ENCODE peak calls at places on chromosomes 4 and X, in eight cellular contexts. One of them, this sample, is unnamed.

GRCh38 chr4:156992943-156993342 is 21.3 kb upstream of the PDGFC start:
- DNase-seq in neural progenitor cell: no peak
- DNase-seq in cardiac muscle cell: no peak
- DNase-seq in H9: no peak
- DNase-seq in adipocyte: peak; percentile 8
- DNase-seq in Peyer's patch: no peak
- DNase-seq in upper lobe of right lung: no peak
- DNase-seq in OCI-LY7: no peak
- DNase-seq in this sample: no peak

GRCh38 chrX:130775849-130776248 is 127.2 kb downstream of the ENOX2 start:
- DNase-seq in H9: no peak
- DNase-seq in cardiac muscle cell: no peak
- DNase-seq in upper lobe of right lung: no peak
- DNase-seq in adipocyte: no peak
- DNase-seq in Peyer's patch: no peak
- DNase-seq in OCI-LY7: no peak
- DNase-seq in neural progenitor cell: no peak
- DNase-seq in this sample: no peak

GRCh38 chrX:128396601-128397000 is 344.4 kb upstream of the ACTRT1 start:
- DNase-seq in neural progenitor cell: no peak
- DNase-seq in Peyer's patch: no peak
- DNase-seq in adipocyte: no peak
- DNase-seq in H9: no peak
- DNase-seq in cardiac muscle cell: no peak
- DNase-seq in OCI-LY7: no peak
- DNase-seq in upper lobe of right lung: no peak
- DNase-seq in this sample: no peak

GRCh38 chr4:158861766-158862165 is 92.9 kb downstream of the FNIP2 start:
- DNase-seq in neural progenitor cell: peak; percentile 11
- DNase-seq in H9: no peak
- DNase-seq in Peyer's patch: no peak
- DNase-seq in cardiac muscle cell: no peak
- DNase-seq in OCI-LY7: no peak
- DNase-seq in adipocyte: no peak
- DNase-seq in upper lobe of right lung: no peak
- DNase-seq in this sample: no peak

GRCh38 chr4:101230806-101231426 is 116.4 kb downstream of the PPP3CA start:
- DNase-seq in cardiac muscle cell: no peak
- DNase-seq in Peyer's patch: no peak
- DNase-seq in neural progenitor cell: peak; percentile 7
- DNase-seq in adipocyte: peak; percentile 38
- DNase-seq in OCI-LY7: no peak
- DNase-seq in upper lobe of right lung: no peak
- DNase-seq in H9: no peak
- DNase-seq in this sample: no peak

GRCh38 chr4:8643441-8643840 is 50.9 kb downstream of the CPZ start:
- DNase-seq in OCI-LY7: no peak
- DNase-seq in upper lobe of right lung: peak; percentile 36
- DNase-seq in adipocyte: no peak
- DNase-seq in cardiac muscle cell: no peak
- DNase-seq in Peyer's patch: peak; percentile 18
- DNase-seq in H9: no peak
- DNase-seq in neural progenitor cell: no peak
- DNase-seq in this sample: no peak

GRCh38 chrX:18468599-18468998 is 43.2 kb downstream of the CDKL5 start:
- DNase-seq in cardiac muscle cell: no peak
- DNase-seq in upper lobe of right lung: no peak
- DNase-seq in neural progenitor cell: no peak
- DNase-seq in H9: no peak
- DNase-seq in OCI-LY7: no peak
- DNase-seq in Peyer's patch: no peak
- DNase-seq in adipocyte: no peak
- DNase-seq in this sample: no peak

GRCh38 chr4:98605216-98605615 is 53.2 kb downstream of the TSPAN5 start:
- DNase-seq in OCI-LY7: no peak
- DNase-seq in adipocyte: no peak
- DNase-seq in neural progenitor cell: no peak
- DNase-seq in upper lobe of right lung: no peak
- DNase-seq in H9: no peak
- DNase-seq in cardiac muscle cell: peak; percentile 27
- DNase-seq in Peyer's patch: no peak
- DNase-seq in this sample: no peak

GRCh38 chr4:13248621-13249298 is 235.4 kb downstream of the RAB28 start:
- DNase-seq in adipocyte: no peak
- DNase-seq in upper lobe of right lung: no peak
- DNase-seq in neural progenitor cell: peak; percentile 32
- DNase-seq in cardiac muscle cell: peak; percentile 4
- DNase-seq in H9: no peak
- DNase-seq in OCI-LY7: no peak
- DNase-seq in Peyer's patch: no peak
- DNase-seq in this sample: peak; percentile 11

GRCh38 chr4:105990933-105991332 is 95.7 kb downstream of the NPNT start:
- DNase-seq in cardiac muscle cell: peak; percentile 41
- DNase-seq in H9: no peak
- DNase-seq in adipocyte: peak; percentile 29
- DNase-seq in upper lobe of right lung: peak; percentile 78
- DNase-seq in Peyer's patch: peak; percentile 47
- DNase-seq in neural progenitor cell: no peak
- DNase-seq in OCI-LY7: no peak
- DNase-seq in this sample: no peak

GRCh38 chr4:102760645-102761477 is at the start of gene MANBA:
- DNase-seq in OCI-LY7: peak; percentile 91
- DNase-seq in upper lobe of right lung: peak; percentile 96
- DNase-seq in neural progenitor cell: peak; percentile 96
- DNase-seq in cardiac muscle cell: peak; percentile 80
- DNase-seq in Peyer's patch: peak; percentile 95
- DNase-seq in adipocyte: peak; percentile 93
- DNase-seq in H9: peak; percentile 90
- DNase-seq in this sample: peak; percentile 93

GRCh38 chrX:18294893-18295292 is 59.6 kb downstream of the SCML2 start:
- DNase-seq in H9: peak; percentile 30
- DNase-seq in upper lobe of right lung: no peak
- DNase-seq in Peyer's patch: no peak
- DNase-seq in cardiac muscle cell: no peak
- DNase-seq in adipocyte: no peak
- DNase-seq in neural progenitor cell: no peak
- DNase-seq in OCI-LY7: no peak
- DNase-seq in this sample: no peak

GRCh38 chrX:152674135-152674534 is 24.5 kb upstream of the MAGEA3 start:
- DNase-seq in upper lobe of right lung: no peak
- DNase-seq in neural progenitor cell: no peak
- DNase-seq in H9: no peak
- DNase-seq in OCI-LY7: no peak
- DNase-seq in adipocyte: no peak
- DNase-seq in cardiac muscle cell: no peak
- DNase-seq in Peyer's patch: no peak
- DNase-seq in this sample: no peak

GRCh38 chr4:136097676-136098075 is 1434.6 kb downstream of the PCDH18 start:
- DNase-seq in cardiac muscle cell: no peak
- DNase-seq in OCI-LY7: no peak
- DNase-seq in H9: no peak
- DNase-seq in upper lobe of right lung: no peak
- DNase-seq in neural progenitor cell: no peak
- DNase-seq in adipocyte: no peak
- DNase-seq in Peyer's patch: no peak
- DNase-seq in this sample: no peak

GRCh38 chrX:96682516-96682915 is 2.1 kb upstream of the DIAPH2 start:
- DNase-seq in H9: no peak
- DNase-seq in OCI-LY7: no peak
- DNase-seq in neural progenitor cell: no peak
- DNase-seq in adipocyte: no peak
- DNase-seq in Peyer's patch: no peak
- DNase-seq in cardiac muscle cell: no peak
- DNase-seq in upper lobe of right lung: no peak
- DNase-seq in this sample: no peak

GRCh38 chrX:50180073-50180940 is 20.5 kb downstream of the AKAP4 start:
- DNase-seq in cardiac muscle cell: no peak
- DNase-seq in adipocyte: no peak
- DNase-seq in neural progenitor cell: no peak
- DNase-seq in Peyer's patch: no peak
- DNase-seq in H9: no peak
- DNase-seq in upper lobe of right lung: no peak
- DNase-seq in OCI-LY7: peak; percentile 63
- DNase-seq in this sample: peak; percentile 50

GRCh38 chrX:53287493-53288138 is 6.2 kb upstream of the IQSEC2 start:
- DNase-seq in H9: no peak
- DNase-seq in Peyer's patch: peak; percentile 79
- DNase-seq in neural progenitor cell: no peak
- DNase-seq in adipocyte: peak; percentile 76
- DNase-seq in OCI-LY7: peak; percentile 18
- DNase-seq in cardiac muscle cell: peak; percentile 57
- DNase-seq in upper lobe of right lung: no peak
- DNase-seq in this sample: no peak

GRCh38 chr4:138182838-138183426 is 59.2 kb downstream of the SLC7A11 start:
- DNase-seq in neural progenitor cell: peak; percentile 52
- DNase-seq in cardiac muscle cell: peak; percentile 83
- DNase-seq in upper lobe of right lung: no peak
- DNase-seq in OCI-LY7: peak; percentile 60
- DNase-seq in Peyer's patch: no peak
- DNase-seq in H9: no peak
- DNase-seq in adipocyte: peak; percentile 82
- DNase-seq in this sample: peak; percentile 63

GRCh38 chr4:78645853-78646757 is 94.5 kb downstream of the ANXA3 start:
- DNase-seq in adipocyte: peak; percentile 93
- DNase-seq in H9: no peak
- DNase-seq in upper lobe of right lung: no peak
- DNase-seq in cardiac muscle cell: peak; percentile 97
- DNase-seq in OCI-LY7: no peak
- DNase-seq in neural progenitor cell: no peak
- DNase-seq in Peyer's patch: peak; percentile 77
- DNase-seq in this sample: no peak

GRCh38 chr4:5157721-5158390 is 106.6 kb downstream of the STK32B start:
- DNase-seq in adipocyte: peak; percentile 15
- DNase-seq in H9: peak; percentile 15
- DNase-seq in Peyer's patch: no peak
- DNase-seq in upper lobe of right lung: no peak
- DNase-seq in neural progenitor cell: no peak
- DNase-seq in OCI-LY7: no peak
- DNase-seq in cardiac muscle cell: no peak
- DNase-seq in this sample: no peak

DNA sequence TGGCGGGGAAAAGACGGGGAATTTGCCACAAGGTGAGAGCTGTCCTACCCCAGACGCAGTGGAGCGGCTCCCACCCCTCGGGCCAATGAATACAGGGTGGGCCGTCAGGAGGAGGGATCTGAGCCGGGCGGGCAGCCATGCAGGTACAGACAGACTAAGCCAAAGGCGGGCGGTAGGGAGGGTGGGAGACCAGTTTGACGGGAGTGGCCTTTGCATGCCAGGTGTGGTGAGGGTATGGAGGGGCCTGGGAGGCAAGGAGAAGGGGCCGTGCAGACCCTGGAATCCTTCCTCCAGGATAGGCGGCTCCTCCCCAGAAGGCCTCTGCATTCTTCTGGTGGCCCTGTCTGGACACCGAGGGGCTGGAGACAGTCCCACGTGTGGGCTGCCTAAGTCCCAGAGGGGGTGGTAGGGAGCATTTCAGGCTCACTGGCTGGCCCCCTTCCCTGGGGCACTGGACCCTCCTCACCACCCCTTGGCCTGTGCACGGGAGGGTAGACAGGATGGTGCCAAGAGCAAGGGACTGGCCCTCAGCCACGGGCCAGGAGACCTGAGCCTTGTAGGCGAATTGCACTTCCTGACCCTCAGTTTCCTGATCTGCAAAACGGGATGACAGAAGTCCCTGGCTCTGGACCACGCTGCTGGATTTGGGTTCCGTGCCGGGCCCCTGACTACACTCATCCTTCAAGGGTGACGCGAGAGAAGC is 2.8 kb downstream of the SH3BP2 start:
- DNase-seq in neural progenitor cell: peak; percentile 1
- DNase-seq in cardiac muscle cell: no peak
- DNase-seq in upper lobe of right lung: peak; percentile 65
- DNase-seq in Peyer's patch: peak; percentile 42
- DNase-seq in OCI-LY7: no peak
- DNase-seq in adipocyte: no peak
- DNase-seq in H9: no peak
- DNase-seq in this sample: no peak
- H3K4me1 ChIP-seq in neural progenitor cell: peaks cover 5% of the 10 kb centered on the region
- H3K4me1 ChIP-seq in cardiac muscle cell: peaks cover 22% of the 10 kb centered on the region
- H3K4me1 ChIP-seq in upper lobe of right lung: peaks cover 83% of the 10 kb centered on the region
- H3K4me1 ChIP-seq in Peyer's patch: peaks cover 14% of the 10 kb centered on the region
- H3K4me1 ChIP-seq in OCI-LY7: peaks cover 30% of the 10 kb centered on the region
- H3K4me1 ChIP-seq in adipocyte: peaks cover 41% of the 10 kb centered on the region
- H3K4me1 ChIP-seq in H9: no peaks in the 10 kb centered on the region
- H3K4me1 ChIP-seq in this sample: peaks cover 8% of the 10 kb centered on the region

GRCh38 chr4:71685975-71686374 is 97.9 kb downstream of the GC start:
- DNase-seq in H9: no peak
- DNase-seq in neural progenitor cell: no peak
- DNase-seq in cardiac muscle cell: no peak
- DNase-seq in upper lobe of right lung: no peak
- DNase-seq in OCI-LY7: no peak
- DNase-seq in adipocyte: no peak
- DNase-seq in Peyer's patch: no peak
- DNase-seq in this sample: no peak
- H3K4me1 ChIP-seq in H9: peaks cover 6% of the 10 kb centered on the region
- H3K4me1 ChIP-seq in neural progenitor cell: no peaks in the 10 kb centered on the region
- H3K4me1 ChIP-seq in cardiac muscle cell: no peaks in the 10 kb centered on the region
- H3K4me1 ChIP-seq in upper lobe of right lung: no peaks in the 10 kb centered on the region
- H3K4me1 ChIP-seq in OCI-LY7: no peaks in the 10 kb centered on the region
- H3K4me1 ChIP-seq in adipocyte: no peaks in the 10 kb centered on the region
- H3K4me1 ChIP-seq in Peyer's patch: no peaks in the 10 kb centered on the region
- H3K4me1 ChIP-seq in this sample: no peaks in the 10 kb centered on the region

DNA sequence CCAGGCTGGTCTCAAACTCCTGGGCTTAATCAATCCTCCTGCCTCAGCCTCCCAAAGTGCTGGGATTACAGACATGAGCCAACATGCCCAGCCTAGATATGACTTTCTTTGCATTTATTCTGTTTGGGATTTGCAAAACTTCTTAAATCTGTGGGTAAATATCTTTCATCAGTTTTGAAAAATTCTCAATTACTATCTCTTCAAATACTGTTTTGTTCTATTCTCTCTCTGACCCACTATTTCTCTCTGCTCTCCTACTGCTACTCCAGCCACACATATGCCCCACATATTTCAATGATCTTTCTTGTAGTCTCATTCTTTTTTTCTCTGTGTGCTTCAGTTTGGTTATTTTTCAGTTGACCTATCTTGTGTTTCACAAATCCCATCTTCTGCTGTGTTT is 205.1 kb downstream of the CHIC2 start:
- DNase-seq in adipocyte: no peak
- DNase-seq in OCI-LY7: no peak
- DNase-seq in cardiac muscle cell: no peak
- DNase-seq in Peyer's patch: no peak
- DNase-seq in upper lobe of right lung: no peak
- DNase-seq in neural progenitor cell: no peak
- DNase-seq in H9: no peak
- DNase-seq in this sample: no peak
- H3K4me1 ChIP-seq in adipocyte: peaks cover 50% of the 10 kb centered on the region
- H3K4me1 ChIP-seq in OCI-LY7: peaks cover 22% of the 10 kb centered on the region
- H3K4me1 ChIP-seq in cardiac muscle cell: peaks cover 32% of the 10 kb centered on the region
- H3K4me1 ChIP-seq in Peyer's patch: no peaks in the 10 kb centered on the region
- H3K4me1 ChIP-seq in upper lobe of right lung: peaks cover 3% of the 10 kb centered on the region
- H3K4me1 ChIP-seq in neural progenitor cell: peaks cover 4% of the 10 kb centered on the region
- H3K4me1 ChIP-seq in H9: no peaks in the 10 kb centered on the region
- H3K4me1 ChIP-seq in this sample: no peaks in the 10 kb centered on the region

DNA sequence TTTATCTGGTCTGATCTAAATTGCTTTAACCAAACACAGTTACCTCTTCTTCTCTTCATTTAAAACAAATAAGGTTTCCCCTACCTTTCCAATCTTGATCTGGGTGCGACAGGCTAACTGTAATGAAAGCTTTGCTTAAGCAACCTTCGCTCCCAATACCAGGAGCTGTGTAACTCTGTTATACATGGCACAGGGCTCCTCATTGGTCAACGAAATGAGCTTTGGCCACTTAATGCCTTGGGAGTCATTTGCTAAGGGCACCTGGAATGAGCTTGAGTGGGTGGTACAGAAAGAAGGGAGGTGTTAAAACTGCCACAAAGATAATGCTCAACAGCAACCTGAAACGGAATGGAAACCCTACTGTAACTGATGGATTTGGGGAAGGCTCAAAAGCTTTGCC is 140.5 kb downstream of the CHRNA9 start:
- DNase-seq in upper lobe of right lung: no peak
- DNase-seq in H9: no peak
- DNase-seq in adipocyte: no peak
- DNase-seq in Peyer's patch: peak; percentile 77
- DNase-seq in neural progenitor cell: peak; percentile 39
- DNase-seq in OCI-LY7: no peak
- DNase-seq in cardiac muscle cell: no peak
- DNase-seq in this sample: no peak
- H3K4me1 ChIP-seq in upper lobe of right lung: peaks cover 9% of the 10 kb centered on the region
- H3K4me1 ChIP-seq in H9: no peaks in the 10 kb centered on the region
- H3K4me1 ChIP-seq in adipocyte: no peaks in the 10 kb centered on the region
- H3K4me1 ChIP-seq in Peyer's patch: no peaks in the 10 kb centered on the region
- H3K4me1 ChIP-seq in neural progenitor cell: peaks cover 9% of the 10 kb centered on the region
- H3K4me1 ChIP-seq in OCI-LY7: peaks cover under 1% of the 10 kb centered on the region
- H3K4me1 ChIP-seq in cardiac muscle cell: peaks cover 14% of the 10 kb centered on the region
- H3K4me1 ChIP-seq in this sample: no peaks in the 10 kb centered on the region

This sample was measured in MM.1S.